ENCODE peak calls at places on chromosomes 7 and 10, in ten cellular contexts. K is cardiac fibroblast, V is foreskin fibroblast, W is EH, O is coronary artery, A is activated T-helper 1 cell treated with Interleukin-2 at 50 U/mL for 16 hours, T is ELF-1, Y is GM04504, Q is left ventricle myocardium superior, F is lower lobe of right lung. E is an unnamed sample.

GRCh38 chr10:73877533-73878160 is 3.3 kb upstream of the CAMK2G start:
- DNase-seq in K (no peak), V (no peak), W (no peak), O (no peak), A (no peak), T (no peak), Y (no peak), Q (no peak), F (no peak), E (no peak)

GRCh38 chr7:33733865-33734650 is 171.3 kb upstream of the BMPER start:
- DNase-seq in K (peak), V (no peak), W (no peak), O (no peak), A (no peak), T (no peak), Y (no peak), Q (peak), F (no peak), E (no peak)

GRCh38 chr7:116877443-116878217 is 15.2 kb downstream of the CAPZA2 start:
- DNase-seq in K (no peak), V (no peak), W (no peak), O (no peak), A (no peak), T (no peak), Y (no peak), Q (no peak), F (no peak), E (no peak)

GRCh38 chr7:112779667-112780066 is 10.5 kb downstream of the TMEM168 start:
- DNase-seq in K (no peak), V (peak), W (peak), O (no peak), A (no peak), T (no peak), Y (no peak), Q (no peak), F (no peak), E (no peak)

GRCh38 chr7:34902181-34902580 is 135.1 kb downstream of the DPY19L1 start:
- DNase-seq in K (no peak), V (no peak), W (no peak), O (no peak), A (no peak), T (no peak), Y (no peak), Q (no peak), F (no peak), E (no peak)

GRCh38 chr7:828793-829561 is 3.3 kb upstream of the SUN1 start:
- DNase-seq in K (no peak), V (no peak), W (no peak), O (no peak), A (no peak), T (no peak), Y (no peak), Q (no peak), F (no peak), E (no peak)

GRCh38 chr10:6269953-6270867 is 67.5 kb downstream of the PFKFB3 start:
- DNase-seq in K (no peak), V (no peak), W (peak), O (no peak), A (peak), T (no peak), Y (no peak), Q (no peak), F (peak), E (peak)

GRCh38 chr7:132110692-132111091 is 465.6 kb downstream of the PLXNA4 start:
- DNase-seq in K (no peak), V (no peak), W (no peak), O (no peak), A (no peak), T (no peak), Y (no peak), Q (no peak), F (no peak), E (no peak)

GRCh38 chr7:128410092-128410665 is 397 bp upstream of the IMPDH1 start:
- DNase-seq in K (peak), V (peak), W (peak), O (no peak), A (peak), T (peak), Y (peak), Q (peak), F (peak), E (peak)

GRCh38 chr10:14153570-14154055 is 177.1 kb downstream of the FRMD4A start:
- DNase-seq in K (peak), V (no peak), W (no peak), O (no peak), A (no peak), T (peak), Y (no peak), Q (peak), F (no peak), E (no peak)

GRCh38 chr7:114293289-114294012 is 121.2 kb upstream of the FOXP2 start:
- DNase-seq in K (no peak), V (no peak), W (no peak), O (no peak), A (no peak), T (no peak), Y (no peak), Q (no peak), F (no peak), E (no peak)

GRCh38 chr10:132746801-132747625 is 38.9 kb downstream of the NKX6-2 start:
- DNase-seq in K (no peak), V (no peak), W (no peak), O (no peak), A (no peak), T (peak), Y (no peak), Q (no peak), F (no peak), E (no peak)

GRCh38 chr10:102245932-102246251 is 560 bp downstream of the GBF1 start:
- DNase-seq in K (no peak), V (no peak), W (no peak), O (no peak), A (no peak), T (no peak), Y (no peak), Q (no peak), F (no peak), E (no peak)

GRCh38 chr10:6537704-6538103 is 42.4 kb downstream of the PRKCQ start:
- DNase-seq in K (no peak), V (no peak), W (no peak), O (no peak), A (no peak), T (no peak), Y (no peak), Q (peak), F (peak), E (no peak)

GRCh38 chr7:151570366-151570915 is 50.7 kb upstream of the RHEB start:
- DNase-seq in K (peak), V (peak), W (peak), O (no peak), A (no peak), T (no peak), Y (no peak), Q (no peak), F (no peak), E (no peak)

GRCh38 chr7:84729284-84729683 is 457.6 kb downstream of the SEMA3D start:
- DNase-seq in K (peak), V (no peak), W (peak), O (no peak), A (no peak), T (no peak), Y (peak), Q (no peak), F (no peak), E (no peak)

GRCh38 chr10:132382231-132382922 is 14.6 kb upstream of the PWWP2B start:
- DNase-seq in K (no peak), V (peak), W (peak), O (no peak), A (no peak), T (no peak), Y (peak), Q (no peak), F (no peak), E (no peak)

GRCh38 chr7:30755384-30756154 is 3.6 kb downstream of the INMT start:
- DNase-seq in K (peak), V (peak), W (peak), O (peak), A (no peak), T (no peak), Y (no peak), Q (peak), F (no peak), E (no peak)

GRCh38 chr10:77911535-77912123 is 14.9 kb downstream of the DLG5 start:
- DNase-seq in K (peak), V (peak), W (peak), O (no peak), A (no peak), T (no peak), Y (no peak), Q (no peak), F (no peak), E (no peak)

GRCh38 chr7:1454471-1455065 is 4.7 kb downstream of the MICALL2 start:
- DNase-seq in K (peak), V (no peak), W (no peak), O (no peak), A (no peak), T (no peak), Y (no peak), Q (peak), F (no peak), E (no peak)

GRCh38 chr7:98970031-98970615 is 91.8 kb downstream of the TRRAP start:
- DNase-seq in K (no peak), V (no peak), W (no peak), O (peak), A (no peak), T (no peak), Y (no peak), Q (no peak), F (no peak), E (no peak)

E was measured in activated CD4-positive, alpha-beta memory T cell treated with anti-CD3 and anti-CD28 coated beads for 36 hours.